ENCODE peak calls at places on chromosomes 12 and 14, in ten cellular contexts. S is caudate nucleus; N is stimulated activated naive CD4-positive, alpha-beta T cell; B is spleen; T is activated CD4-positive, alpha-beta T cell treated with anti-CD3 and anti-CD28 coated beads, Interleukin-2, amount 50 U/mL, for 1 hour; X is cardiac fibroblast; P is NCI-H1105; O is CD4-positive, alpha-beta T cell; E is AML-193; G is left lobe of liver. H is an unnamed sample.

GRCh38 chr14:95340201-95340697 is 20.5 kb upstream of the CLMN start:
- DNase-seq in S (no peak), N (no peak), B (no peak), T (no peak), X (no peak), P (no peak), O (no peak), E (no peak), G (peak), H (no peak)

GRCh38 chr14:67733609-67734008 is 31.9 kb downstream of the RDH12 start:
- DNase-seq in S (no peak), N (no peak), B (no peak), T (no peak), X (no peak), P (no peak), O (no peak), E (no peak), G (no peak), H (no peak)

GRCh38 chr12:75984577-75985182 is 46.9 kb downstream of the PHLDA1 start:
- DNase-seq in S (no peak), N (no peak), B (no peak), T (no peak), X (no peak), P (no peak), O (no peak), E (no peak), G (no peak), H (no peak)

GRCh38 chr12:24379038-24379437 is 429.6 kb upstream of the SOX5 start:
- DNase-seq in S (no peak), N (no peak), B (no peak), T (no peak), X (no peak), P (no peak), O (no peak), E (no peak), G (no peak), H (no peak)

GRCh38 chr14:91332448-91333059 is 85.1 kb downstream of the CCDC88C start:
- DNase-seq in S (no peak), N (no peak), B (peak), T (no peak), X (no peak), P (no peak), O (no peak), E (no peak), G (no peak), H (no peak)

GRCh38 chr12:28237423-28237822 is 47.2 kb downstream of the CCDC91 start:
- DNase-seq in S (no peak), N (no peak), B (no peak), T (no peak), X (peak), P (no peak), O (no peak), E (no peak), G (no peak), H (no peak)

GRCh38 chr14:72714094-72714493 is 179.8 kb downstream of the DPF3 start:
- DNase-seq in S (no peak), N (peak), B (peak), T (no peak), X (no peak), P (no peak), O (no peak), E (no peak), G (no peak), H (no peak)

GRCh38 chr12:69423037-69423905 is 46.9 kb upstream of the FRS2 start:
- DNase-seq in S (no peak), N (no peak), B (no peak), T (no peak), X (no peak), P (no peak), O (no peak), E (no peak), G (no peak), H (no peak)

GRCh38 chr12:4449862-4450222 is 4.2 kb upstream of the FGF6 start:
- DNase-seq in S (no peak), N (no peak), B (no peak), T (no peak), X (no peak), P (peak), O (no peak), E (no peak), G (no peak), H (no peak)

GRCh38 chr14:95507174-95507573 is 9.3 kb downstream of the SYNE3 start:
- DNase-seq in S (no peak), N (no peak), B (peak), T (no peak), X (peak), P (no peak), O (no peak), E (peak), G (peak), H (peak)

GRCh38 chr12:76883151-76883550 is 4.3 kb upstream of the CSRP2 start:
- DNase-seq in S (no peak), N (no peak), B (no peak), T (no peak), X (peak), P (no peak), O (no peak), E (no peak), G (no peak), H (no peak)

GRCh38 chr12:76020281-76020680 is 11.3 kb downstream of the PHLDA1 start:
- DNase-seq in S (no peak), N (no peak), B (peak), T (peak), X (peak), P (no peak), O (peak), E (peak), G (no peak), H (no peak)

GRCh38 chr12:79143803-79144202 is 279.2 kb downstream of the SYT1 start:
- DNase-seq in S (no peak), N (no peak), B (no peak), T (no peak), X (no peak), P (peak), O (no peak), E (no peak), G (no peak), H (no peak)

GRCh38 chr12:121465921-121466799 is 66.2 kb downstream of the RNF34 start:
- DNase-seq in S (no peak), N (peak), B (peak), T (peak), X (peak), P (no peak), O (peak), E (peak), G (no peak), H (peak)

GRCh38 chr14:92549096-92549852 is 35.7 kb downstream of the RIN3 start:
- DNase-seq in S (no peak), N (no peak), B (no peak), T (no peak), X (no peak), P (no peak), O (no peak), E (no peak), G (no peak), H (no peak)

GRCh38 chr12:113862570-113863454 is 103.3 kb downstream of the RBM19 start:
- DNase-seq in S (no peak), N (no peak), B (no peak), T (no peak), X (peak), P (no peak), O (no peak), E (no peak), G (no peak), H (no peak)

GRCh38 chr12:49476091-49476490 is 62.7 kb upstream of the KCNH3 start:
- DNase-seq in S (no peak), N (no peak), B (no peak), T (no peak), X (no peak), P (no peak), O (no peak), E (no peak), G (no peak), H (no peak)

H was measured in BE2C.